ENCODE peak calls at places on chromosome 1, in five cellular contexts. X is colonic mucosa, O is GM23248, G is adipocyte, E is kidney. P is an unnamed sample. For H3K36me3, the result is how much of the 10 kb centered on the place peaks cover.

GRCh38 chr1:169634877-169635276 is 5.0 kb upstream of the SELP start:
- DNase-seq in O (no peak), X (no peak), E (no peak), G (no peak), P (no peak)

GRCh38 chr1:243488459-243489163 is 232.8 kb downstream of the SDCCAG8 start:
- DNase-seq in X (no peak), O (no peak), E (no peak), G (no peak), P (peak)

GRCh38 chr1:227791425-227792090 is 23.9 kb upstream of the PRSS38 start:
- DNase-seq in O (no peak), X (no peak), E (no peak), G (no peak), P (no peak)

GRCh38 chr1:25756210-25756609 is 43.8 kb upstream of the SELENON start:
- DNase-seq in G (no peak), E (no peak), O (no peak), X (no peak), P (no peak)

GRCh38 chr1:3590145-3590768 is 21.1 kb downstream of the MEGF6 start:
- DNase-seq in E (no peak), G (no peak), O (no peak), X (no peak), P (no peak)

GRCh38 chr1:156461781-156462647 is 38.6 kb downstream of the MEF2D start:
- DNase-seq in G (no peak), E (no peak), O (peak), X (peak), P (no peak)

GRCh38 chr1:2098301-2098698 is 48.1 kb downstream of the PRKCZ start:
- DNase-seq in O (no peak), E (peak), G (no peak), X (no peak), P (no peak)

GRCh38 chr1:245860681-245861552 is 646.2 kb downstream of the SMYD3 start:
- DNase-seq in O (peak), E (no peak), G (peak), X (no peak), P (no peak)

GRCh38 chr1:65512383-65512782 is 91.9 kb downstream of the LEPR start:
- DNase-seq in G (no peak), E (no peak), O (no peak), X (no peak), P (no peak)

GRCh38 chr1:101108123-101108522 is 82.5 kb upstream of the DPH5 start:
- DNase-seq in O (no peak), E (no peak), G (no peak), X (no peak), P (no peak)

GRCh38 chr1:101115112-101115511 is 89.5 kb upstream of the DPH5 start:
- DNase-seq in X (no peak), O (peak), E (no peak), G (no peak), P (no peak)

GRCh38 chr1:101112051-101112770 is 86.6 kb upstream of the DPH5 start:
- DNase-seq in E (peak), X (no peak), G (no peak), O (no peak), P (no peak)

GRCh38 chr1:101109791-101110190 is 84.2 kb upstream of the DPH5 start:
- DNase-seq in E (no peak), G (no peak), O (no peak), X (no peak), P (no peak)

GRCh38 chr1:101111461-101111860 is 85.9 kb upstream of the DPH5 start:
- DNase-seq in X (no peak), E (no peak), O (no peak), G (no peak), P (no peak)
- H3K9ac ChIP-seq in X (no peak), E (no peak), O (no peak), G (no peak), P (no peak)

GRCh38 chr1:27358038-27358927 is 8.5 kb downstream of the MAP3K6 start:
- DNase-seq in E (peak), G (no peak), X (no peak), O (no peak), P (no peak)
- H3K36me3 ChIP-seq in E (under half), G (half or more), X (under half), O (under half), P (under half)

DNA sequence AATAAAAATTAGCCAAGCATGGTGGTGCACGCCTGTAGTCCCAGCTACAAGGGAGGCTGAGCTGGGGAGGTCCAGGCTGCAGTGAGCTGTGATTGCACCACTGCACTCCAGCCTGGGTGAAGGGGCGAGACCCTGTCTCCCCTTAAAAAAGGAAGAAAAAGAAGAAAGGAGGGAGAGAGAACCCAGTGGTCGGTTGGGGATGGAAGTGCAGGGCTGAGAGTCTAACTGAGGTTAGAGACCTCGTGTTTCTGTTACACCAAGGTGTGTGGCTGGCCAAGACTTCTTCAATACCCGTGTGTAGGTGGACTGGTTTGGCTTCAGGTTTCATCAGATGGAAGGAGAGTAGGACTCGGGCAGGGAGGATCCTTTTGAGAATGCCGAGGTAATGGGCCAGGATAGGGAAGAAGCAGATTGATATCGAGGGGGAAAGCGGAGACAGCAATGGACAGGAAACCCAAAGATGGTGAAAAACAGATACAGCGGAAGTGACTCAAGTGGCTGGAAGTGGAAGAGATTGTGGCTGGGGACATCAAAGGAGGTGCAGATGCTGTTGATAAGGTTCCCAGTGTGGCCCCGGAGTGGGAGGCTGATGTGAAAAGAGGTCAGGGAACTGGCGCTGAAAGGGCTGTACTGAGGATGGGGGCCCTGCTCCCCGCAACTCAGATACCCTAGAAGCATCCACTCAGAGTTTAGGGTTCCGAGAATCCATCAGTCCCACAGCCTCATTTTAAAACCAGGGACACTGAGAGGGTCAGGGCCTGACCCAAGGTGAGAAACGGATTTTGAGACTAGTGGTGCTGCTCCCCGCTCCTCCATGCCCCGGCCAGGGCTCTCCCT is 681 bp upstream of the UBXN10 start:
- DNase-seq in G (no peak), O (no peak), E (no peak), X (no peak), P (no peak)
- H3K4me3 ChIP-seq in G (no peak), O (no peak), E (peak), X (peak), P (no peak)

DNA sequence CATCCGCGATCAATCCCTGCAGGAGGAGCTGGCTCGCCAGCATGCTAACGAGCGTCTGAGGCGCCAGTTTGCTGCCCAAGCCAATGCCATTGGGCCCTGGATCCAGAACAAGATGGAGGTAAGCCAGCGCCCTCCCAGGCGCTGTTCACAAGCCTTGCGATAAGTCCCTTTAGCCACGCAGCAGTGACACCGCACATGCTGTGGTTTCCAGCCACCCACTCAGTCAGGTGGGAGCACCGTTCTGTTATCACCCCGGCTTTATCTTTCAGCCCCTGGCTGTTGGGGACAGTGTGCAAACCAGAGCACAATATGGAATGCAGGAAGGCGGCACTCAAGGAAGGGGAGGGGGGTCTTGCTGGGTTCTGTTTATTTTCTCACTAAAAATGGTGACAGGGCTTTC is 41.1 kb upstream of the MTR start:
- DNase-seq in E (no peak), O (no peak), X (no peak), G (no peak), P (no peak)
- H3K9ac ChIP-seq in E (no peak), O (no peak), X (no peak), G (no peak), P (no peak)

DNA sequence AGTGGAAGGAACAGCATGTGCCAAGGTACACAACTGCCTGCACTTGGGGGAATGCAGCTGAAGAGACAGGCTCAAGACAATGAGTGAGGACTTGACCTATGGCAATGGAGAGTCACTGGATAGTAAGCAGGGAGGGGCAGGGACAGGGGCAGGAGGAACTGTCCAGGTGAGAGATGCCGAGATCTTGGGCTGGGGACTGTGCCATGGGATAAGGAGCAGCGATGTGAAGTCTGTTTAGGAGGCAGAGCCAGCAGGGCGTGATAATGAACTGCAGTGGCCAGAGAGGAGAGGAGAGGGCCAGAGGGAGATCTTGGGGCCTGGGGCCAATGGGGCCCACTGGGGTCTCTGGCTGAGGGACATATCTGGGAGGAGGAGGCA is 17.8 kb upstream of the EPB41 start:
- DNase-seq in X (no peak), E (peak), G (no peak), O (no peak), P (no peak)
- H3K36me3 ChIP-seq in X (under half), E (under half), G (under half), O (under half), P (under half)

GRCh38 chr1:15094719-15095491 is 58.6 kb upstream of the TMEM51 start:
- DNase-seq in E (no peak), G (no peak), X (no peak), O (no peak), P (no peak)

GRCh38 chr1:15096293-15096692 is 57.3 kb upstream of the TMEM51 start:
- DNase-seq in O (no peak), G (no peak), X (no peak), E (no peak), P (no peak)

GRCh38 chr1:15098366-15099125 is 55.0 kb upstream of the TMEM51 start:
- DNase-seq in O (no peak), G (no peak), X (no peak), E (no peak), P (no peak)

GRCh38 chr1:15094056-15094455 is 59.5 kb upstream of the TMEM51 start:
- DNase-seq in G (no peak), E (no peak), X (no peak), O (no peak), P (no peak)

GRCh38 chr1:15095492-15095867 is 58.1 kb upstream of the TMEM51 start:
- DNase-seq in E (no peak), O (no peak), X (no peak), G (no peak), P (no peak)
- H3K4me3 ChIP-seq in E (no peak), O (no peak), X (no peak), G (no peak), P (no peak)

DNA sequence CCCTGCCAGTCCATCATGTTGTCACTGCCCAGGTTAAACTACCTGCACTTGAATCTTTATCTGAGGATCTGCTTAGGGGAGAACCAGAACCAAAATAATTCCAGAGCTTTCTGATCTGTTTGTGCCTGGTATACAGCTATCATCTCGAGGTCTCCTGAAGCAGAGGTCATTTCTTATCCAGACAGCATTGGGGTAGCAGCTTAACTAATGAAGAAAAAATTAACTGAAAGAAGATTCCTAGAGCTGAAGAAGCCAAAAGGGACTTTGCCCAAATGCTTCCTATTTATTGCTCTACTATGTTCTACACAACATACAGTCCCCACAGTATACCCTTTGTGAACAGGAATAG is 2.7 kb downstream of the NTPCR start:
- DNase-seq in X (no peak), G (no peak), O (no peak), E (no peak), P (no peak)
- H3K9ac ChIP-seq in X (peak), G (no peak), O (no peak), E (no peak), P (no peak)

DNA sequence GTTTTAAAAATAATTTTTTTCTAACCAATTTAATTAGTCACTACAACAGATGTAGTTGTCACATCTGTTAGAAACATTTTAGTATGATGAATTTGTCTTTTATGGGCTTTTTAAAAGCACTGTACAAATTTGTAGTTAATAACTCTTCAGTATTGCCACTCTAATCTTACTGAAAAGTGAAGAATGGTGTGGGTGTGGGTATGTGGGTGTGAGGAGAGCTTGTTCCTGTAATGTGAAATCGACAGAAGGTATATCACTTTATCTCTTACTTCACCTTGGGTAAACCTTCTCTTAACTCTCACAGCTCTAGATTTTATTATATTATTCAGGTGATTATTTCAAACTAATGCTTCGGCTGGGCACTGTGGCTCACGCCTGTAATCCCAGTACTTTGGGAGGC is 42.5 kb downstream of the TMEM200B start:
- DNase-seq in O (no peak), X (no peak), G (no peak), E (no peak), P (no peak)
- H3K36me3 ChIP-seq in O (under half), X (under half), G (under half), E (under half), P (under half)

GRCh38 chr1:172393354-172393753 is 27.1 kb upstream of the C1orf105 start:
- DNase-seq in G (no peak), E (no peak), O (no peak), X (no peak), P (no peak)

GRCh38 chr1:172388490-172388889 is 32.0 kb upstream of the C1orf105 start:
- DNase-seq in G (no peak), X (no peak), O (no peak), E (peak), P (no peak)

GRCh38 chr1:172390243-172390619 is 30.3 kb upstream of the C1orf105 start:
- DNase-seq in E (no peak), G (no peak), X (no peak), O (no peak), P (no peak)

GRCh38 chr1:172391972-172392371 is 28.5 kb upstream of the C1orf105 start:
- DNase-seq in O (no peak), G (no peak), E (no peak), X (no peak), P (no peak)

DNA sequence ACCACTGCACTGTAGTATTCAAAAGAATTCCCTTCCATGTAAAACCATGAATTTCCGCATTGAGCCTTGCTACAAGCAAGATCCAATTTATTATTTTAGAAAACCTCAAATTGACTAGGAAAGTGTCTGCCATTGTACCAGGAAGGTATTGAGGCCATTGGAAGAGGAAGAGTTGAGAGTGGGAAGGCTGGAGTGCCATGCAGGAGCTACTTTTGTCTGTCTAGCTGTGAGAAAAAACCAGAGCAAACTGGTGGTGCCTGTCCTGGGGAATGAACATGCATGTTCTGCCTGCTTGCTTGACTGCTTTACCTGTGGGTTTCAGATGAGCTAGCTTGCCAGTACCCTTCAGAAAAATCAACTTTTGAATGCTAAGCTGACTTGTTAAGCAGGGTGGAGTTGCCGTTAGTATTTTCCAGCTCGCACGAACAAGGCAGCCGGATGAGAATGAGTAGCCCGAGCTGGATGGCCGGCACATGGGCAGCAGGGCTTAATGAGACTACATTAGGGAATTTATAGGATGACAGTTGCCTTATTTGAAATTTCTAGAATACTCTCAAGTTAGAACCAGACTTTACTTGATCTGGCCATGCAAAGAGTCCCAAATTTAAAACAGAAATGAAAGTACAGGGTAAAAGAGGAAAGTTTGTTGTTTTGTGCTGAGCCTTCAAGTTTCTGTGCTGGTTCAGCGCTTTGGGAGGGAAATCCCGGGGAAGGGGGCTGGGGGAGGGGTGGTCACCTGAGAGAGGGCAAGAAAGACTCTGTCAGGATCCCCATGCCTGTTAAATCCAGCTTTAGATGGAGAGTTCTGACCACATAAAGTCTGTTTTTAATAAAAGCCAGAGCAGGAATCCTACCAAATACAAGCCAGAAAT is 29.6 kb upstream of the C1orf105 start:
- DNase-seq in O (peak), X (no peak), E (peak), G (peak), P (peak)
- H3K4me3 ChIP-seq in O (peak), X (no peak), E (peak), G (peak), P (no peak)

GRCh38 chr1:206419250-206419649 is 51.0 kb upstream of the IKBKE start:
- DNase-seq in G (peak), X (peak), E (no peak), O (peak), P (no peak)
- H3K9ac ChIP-seq in G (no peak), X (peak), E (no peak), O (no peak), P (no peak)